ENCODE peak calls at places on chromosomes 1 and 21, in four cellular contexts. W is CD8-positive, alpha-beta T cell; V is transverse colon; J is GM23338. A is an unnamed sample. For H3K4me1, the result is how much of the 10 kb centered on the place peaks cover.

GRCh38 chr1:102776074-102776473 is 332.2 kb downstream of the COL11A1 start:
- DNase-seq in V (no peak), W (no peak), J (peak), A (no peak)

GRCh38 chr1:53577141-53578100 is 118.2 kb downstream of the DMRTB1 start:
- DNase-seq in J (peak), W (no peak), V (no peak), A (no peak)

GRCh38 chr1:25799758-25800537 is at the start of gene SELENON:
- DNase-seq in W (peak), V (peak), J (peak), A (peak)

GRCh38 chr1:50424940-50425375 is 1.7 kb upstream of the DMRTA2 start:
- DNase-seq in V (no peak), J (peak), W (no peak), A (no peak)

GRCh38 chr1:187909382-187909781 is 1080.6 kb downstream of the PLA2G4A start:
- DNase-seq in J (no peak), W (no peak), V (no peak), A (no peak)

GRCh38 chr1:40662151-40662550 is 3.3 kb downstream of the RIMS3 start:
- DNase-seq in J (no peak), V (no peak), W (no peak), A (no peak)

GRCh38 chr1:109091196-109092193 is 931 bp downstream of the TMEM167B start:
- DNase-seq in J (peak), W (no peak), V (peak), A (peak)

GRCh38 chr1:205629751-205630150 is 2.1 kb downstream of the ELK4 start:
- DNase-seq in J (no peak), W (no peak), V (no peak), A (no peak)

GRCh38 chr21:44366586-44367211 is 13.3 kb downstream of the TRPM2 start:
- DNase-seq in W (no peak), V (no peak), J (no peak), A (no peak)

GRCh38 chr1:223242382-223242955 is 99.4 kb upstream of the TLR5 start:
- DNase-seq in W (no peak), J (no peak), V (no peak), A (no peak)

GRCh38 chr1:198677027-198677426 is 38.2 kb downstream of the PTPRC start:
- DNase-seq in V (no peak), W (no peak), J (no peak), A (no peak)

GRCh38 chr1:178940022-178940765 is 69.3 kb upstream of the ANGPTL1 start:
- DNase-seq in W (no peak), J (no peak), V (no peak), A (no peak)

GRCh38 chr1:229117664-229118300 is 153.1 kb upstream of the RAB4A start:
- DNase-seq in W (no peak), J (no peak), V (peak), A (peak)

GRCh38 chr1:218624051-218624450 is 278.9 kb downstream of the TGFB2 start:
- DNase-seq in J (no peak), V (no peak), W (no peak), A (no peak)

GRCh38 chr1:5945445-5945844 is 46.8 kb downstream of the NPHP4 start:
- DNase-seq in W (no peak), J (no peak), V (no peak), A (no peak)

GRCh38 chr1:44817771-44818495 is 9.6 kb downstream of the BTBD19 start:
- DNase-seq in V (no peak), W (no peak), J (no peak), A (no peak)

GRCh38 chr1:197141556-197141955 is 4.9 kb downstream of the ASPM start:
- DNase-seq in W (no peak), J (no peak), V (no peak), A (no peak)

GRCh38 chr1:6348511-6349191 is 44.9 kb downstream of the ACOT7 start:
- DNase-seq in J (no peak), W (peak), V (peak), A (peak)

GRCh38 chr1:183675883-183676282 is 22.8 kb upstream of the APOBEC4 start:
- DNase-seq in J (no peak), W (no peak), V (no peak), A (no peak)

GRCh38 chr1:6497215-6497866 is 5.9 kb upstream of the PLEKHG5 start:
- DNase-seq in W (peak), J (peak), V (peak), A (no peak)

GRCh38 chr1:10936998-10937901 is 75.2 kb upstream of the TARDBP start:
- DNase-seq in V (no peak), J (peak), W (no peak), A (peak)

GRCh38 chr1:38558055-38558454 is 301.5 kb downstream of the RRAGC start:
- DNase-seq in J (peak), V (no peak), W (no peak), A (no peak)

GRCh38 chr1:36350659-36351171 is 27.3 kb upstream of the EVA1B start:
- DNase-seq in W (peak), V (no peak), J (no peak), A (no peak)

GRCh38 chr1:91700771-91701493 is 185.0 kb downstream of the TGFBR3 start:
- DNase-seq in J (no peak), W (no peak), V (no peak), A (no peak)

GRCh38 chr1:10065344-10065685 is 32.6 kb downstream of the UBE4B start:
- DNase-seq in W (no peak), J (peak), V (no peak), A (peak)

GRCh38 chr1:147496571-147496970 is 44.7 kb upstream of the BCL9 start:
- DNase-seq in W (no peak), V (peak), J (peak), A (no peak)

GRCh38 chr1:245156041-245156735 is 1.4 kb downstream of the KIF26B start:
- DNase-seq in J (peak), V (peak), W (peak), A (peak)

GRCh38 chr1:39671793-39672550 is at the start of gene NT5C1A:
- DNase-seq in V (peak), W (no peak), J (peak), A (no peak)

GRCh38 chr21:45234906-45235305 is 52.8 kb downstream of the POFUT2 start:
- DNase-seq in V (no peak), J (no peak), W (no peak), A (no peak)

GRCh38 chr1:182614796-182615451 is 10.7 kb upstream of the RGS16 start:
- DNase-seq in V (peak), J (peak), W (peak), A (peak)

GRCh38 chr1:80153762-80154555 is 1147.4 kb upstream of the ADGRL4 start:
- DNase-seq in V (no peak), W (no peak), J (peak), A (no peak)

DNA sequence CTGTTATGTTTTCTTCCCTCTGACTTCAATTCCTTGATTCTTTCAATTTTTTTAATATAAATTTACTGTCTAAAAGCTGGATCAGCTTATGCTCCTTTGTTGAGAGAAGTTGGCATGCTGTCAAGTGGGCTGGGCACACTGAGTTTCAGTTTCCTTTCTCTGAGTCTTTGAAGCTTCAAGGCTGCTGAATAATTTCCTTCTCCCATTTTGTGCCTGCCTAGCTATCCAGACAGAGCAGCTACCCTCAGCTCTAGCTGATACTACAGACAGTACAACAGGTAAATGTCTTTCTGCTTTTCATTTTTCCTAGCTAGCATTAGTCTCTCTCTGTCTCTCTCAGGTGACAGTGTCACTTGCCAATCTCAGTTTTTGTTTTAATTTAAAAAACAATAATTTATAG is at the start of gene IFI44:
- DNase-seq in J (no peak), W (peak), V (peak), A (peak)
- H3K27ac ChIP-seq in J (no peak), W (peak), V (peak), A (peak)

GRCh38 chr1:54972436-54972835 is 8.0 kb upstream of the TMEM61 start:
- DNase-seq in V (no peak), J (no peak), W (no peak), A (no peak)
- H3K4me3 ChIP-seq in V (no peak), J (no peak), W (no peak), A (no peak)

GRCh38 chr1:170594227-170594626 is 62.3 kb downstream of the GORAB start:
- DNase-seq in J (no peak), W (no peak), V (no peak), A (no peak)

GRCh38 chr1:170590921-170591705 is 59.1 kb downstream of the GORAB start:
- DNase-seq in W (no peak), V (no peak), J (no peak), A (peak)

GRCh38 chr1:170593173-170593572 is 61.2 kb downstream of the GORAB start:
- DNase-seq in V (no peak), J (peak), W (no peak), A (no peak)

GRCh38 chr1:170592591-170593111 is 60.7 kb downstream of the GORAB start:
- DNase-seq in J (no peak), V (no peak), W (no peak), A (no peak)

GRCh38 chr1:170593612-170594011 is 61.6 kb downstream of the GORAB start:
- DNase-seq in W (no peak), J (no peak), V (no peak), A (no peak)
- H3K4me1 ChIP-seq in W (under half), J (under half), V (under half), A (under half)

GRCh38 chr1:164577291-164577690 is 18.3 kb downstream of the PBX1 start:
- DNase-seq in J (peak), W (no peak), V (no peak), A (no peak)
- H3K27ac ChIP-seq in J (peak), W (no peak), V (peak), A (no peak)

GRCh38 chr1:51618715-51619114 is 1.8 kb downstream of the OSBPL9 start:
- DNase-seq in V (no peak), J (no peak), W (no peak), A (no peak)
- H3K4me3 ChIP-seq in V (no peak), J (no peak), W (no peak), A (no peak)

DNA sequence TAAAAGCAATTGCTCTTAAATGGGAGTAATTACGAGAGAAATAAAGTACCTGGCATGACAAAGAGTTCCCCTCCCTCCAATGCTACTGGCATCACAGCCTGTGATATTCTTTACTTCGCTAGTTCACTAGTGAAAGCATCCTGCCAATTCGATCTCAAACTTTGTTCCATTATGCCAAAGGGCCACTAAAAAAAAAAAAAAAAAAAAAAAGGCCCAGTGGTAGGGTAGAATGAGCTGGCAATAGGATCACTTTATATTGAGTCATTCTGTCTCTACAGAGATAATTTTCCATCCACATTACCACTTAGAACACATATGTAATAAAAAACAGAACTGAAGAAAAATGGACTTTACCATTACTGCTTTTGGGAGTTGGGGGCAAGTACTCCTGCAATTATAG is 11.2 kb downstream of the PUM1 start:
- DNase-seq in J (no peak), V (no peak), W (no peak), A (peak)
- H3K4me1 ChIP-seq in J (under half), V (under half), W (half or more), A (under half)